ENCODE peak calls at places on chromosomes 11 and 22, in four cellular contexts. R is HT1080; Z is activated naive CD4-positive, alpha-beta T cell; M is AG04450. D is an unnamed sample.

GRCh38 chr22:29706991-29707390 is 12.8 kb upstream of the CABP7 start:
- DNase-seq in R (no peak), Z (no peak), M (no peak), D (no peak)

GRCh38 chr11:116052603-116053537 is 548.7 kb upstream of the CADM1 start:
- DNase-seq in R (no peak), Z (no peak), M (no peak), D (no peak)

GRCh38 chr11:13000721-13001120 is 8.4 kb upstream of the RASSF10 start:
- DNase-seq in R (no peak), Z (no peak), M (no peak), D (no peak)

GRCh38 chr22:18978506-18978905 is 42.4 kb upstream of the PRODH start:
- DNase-seq in R (no peak), Z (no peak), M (no peak), D (no peak)

GRCh38 chr22:50184004-50184461 is 1.7 kb upstream of the TRABD start:
- DNase-seq in R (no peak), Z (no peak), M (no peak), D (no peak)

GRCh38 chr11:26766996-26767395 is 45.1 kb upstream of the SLC5A12 start:
- DNase-seq in R (no peak), Z (no peak), M (no peak), D (no peak)

GRCh38 chr11:110373061-110373702 is 56.6 kb upstream of the FDX1 start:
- DNase-seq in R (peak), Z (no peak), M (no peak), D (peak)

GRCh38 chr22:28241637-28242290 is 322.7 kb upstream of the PITPNB start:
- DNase-seq in R (no peak), Z (no peak), M (no peak), D (no peak)

GRCh38 chr11:71342116-71342515 is 89.7 kb upstream of the SHANK2 start:
- DNase-seq in R (peak), Z (no peak), M (no peak), D (no peak)

GRCh38 chr22:50731811-50732624 is 6.0 kb upstream of the ACR start:
- DNase-seq in R (peak), Z (peak), M (peak), D (no peak)

GRCh38 chr22:44759430-44760310 is 7.3 kb downstream of the ARHGAP8 start:
- DNase-seq in R (no peak), Z (no peak), M (no peak), D (no peak)

GRCh38 chr11:134376150-134376921 is 35.7 kb downstream of the B3GAT1 start:
- DNase-seq in R (no peak), Z (no peak), M (no peak), D (no peak)

GRCh38 chr11:28343304-28344233 is 235.4 kb downstream of the METTL15 start:
- DNase-seq in R (peak), Z (no peak), M (peak), D (peak)

GRCh38 chr11:72643547-72643946 is 30.7 kb downstream of the PDE2A start:
- DNase-seq in R (peak), Z (no peak), M (no peak), D (no peak)

GRCh38 chr11:13207665-13208594 is 69.7 kb upstream of the BMAL1 start:
- DNase-seq in R (peak), Z (no peak), M (peak), D (no peak)

GRCh38 chr11:94455861-94456260 is 37.8 kb downstream of the MRE11 start:
- DNase-seq in R (no peak), Z (no peak), M (no peak), D (no peak)

GRCh38 chr11:116243975-116244374 is 528.8 kb downstream of the BUD13 start:
- DNase-seq in R (no peak), Z (no peak), M (no peak), D (no peak)